ENCODE peak calls at places on chromosome 10, in ten cellular contexts. V is NCI-H1694; W is activated CD8-positive, alpha-beta T cell treated with anti-CD3 and anti-CD28 coated beads for 36 hours; H is hepatic stellate cell; Y is endodermal cell; F is HS-5; B is HFFc6; I is T-helper 2 cell; X is stimulated activated CD8-positive, alpha-beta memory T cell treated with anti-CD3 and anti-CD28 coated beads, Interleukin-15, amount 100 ng/mL, for 24 hours; A is NCI-H510A treated with DMSO at 0.1 percent for 48 hours. M is an unnamed sample.

GRCh38 chr10:96690755-96691730 is 29.3 kb downstream of the PIK3AP1 start:
- DNase-seq in V (no peak), I (no peak), B (no peak), H (no peak), F (no peak), Y (no peak), W (peak; percentile 34), A (no peak), X (no peak), M (no peak)

GRCh38 chr10:94006591-94007550 is 13.1 kb downstream of the PLCE1 start:
- DNase-seq in H (no peak), A (peak; percentile 61), V (no peak), Y (peak; percentile 71), F (peak; percentile 88), W (no peak), B (peak; percentile 68), X (no peak), I (no peak), M (no peak)

GRCh38 chr10:70664702-70665195 is 7.6 kb upstream of the ADAMTS14 start:
- DNase-seq in Y (peak; percentile 20), F (peak; percentile 95), H (peak; percentile 89), I (no peak), X (no peak), W (no peak), V (peak; percentile 48), B (peak; percentile 94), A (peak; percentile 16), M (no peak)

GRCh38 chr10:132886211-132887099 is 55.9 kb downstream of the CFAP46 start:
- DNase-seq in B (no peak), W (peak; percentile 23), F (no peak), V (no peak), H (no peak), A (no peak), I (no peak), X (no peak), Y (no peak), M (no peak)

GRCh38 chr10:18214692-18215563 is 74.7 kb downstream of the CACNB2 start:
- DNase-seq in B (peak; percentile 13), X (no peak), I (no peak), Y (peak; percentile 84), V (no peak), W (peak; percentile 39), H (peak; percentile 21), F (no peak), A (peak; percentile 22), M (no peak)

GRCh38 chr10:123570051-123570897 is 95.9 kb upstream of the GPR26 start:
- DNase-seq in A (no peak), B (no peak), W (no peak), F (no peak), H (no peak), X (no peak), V (no peak), Y (peak; percentile 39), I (no peak), M (no peak)

GRCh38 chr10:71270301-71270777 is 48.7 kb upstream of the SLC29A3 start:
- DNase-seq in Y (peak; percentile 92), B (peak; percentile 65), X (no peak), I (no peak), H (peak; percentile 94), F (no peak), A (peak; percentile 84), W (peak; percentile 71), V (peak; percentile 87), M (peak; percentile 34)

GRCh38 chr10:70683601-70684329 is 11.5 kb downstream of the ADAMTS14 start:
- DNase-seq in B (no peak), W (no peak), Y (no peak), A (no peak), X (no peak), I (no peak), F (no peak), H (no peak), V (no peak), M (no peak)

GRCh38 chr10:77452952-77453564 is 184.6 kb downstream of the KCNMA1 start:
- DNase-seq in X (no peak), F (no peak), W (no peak), V (no peak), B (no peak), I (no peak), A (no peak), H (no peak), Y (no peak), M (no peak)

GRCh38 chr10:29925771-29926345 is 133.5 kb downstream of the JCAD start:
- DNase-seq in Y (no peak), X (no peak), H (no peak), W (no peak), V (no peak), B (no peak), A (no peak), F (no peak), I (no peak), M (no peak)

GRCh38 chr10:124092270-124093075 is 925 bp downstream of the CHST15 start:
- DNase-seq in H (no peak), A (no peak), I (no peak), B (peak; percentile 5), V (no peak), Y (peak; percentile 90), W (peak; percentile 67), F (no peak), X (no peak), M (no peak)

GRCh38 chr10:122551450-122551849 is 9.1 kb upstream of the DMBT1 start:
- DNase-seq in X (no peak), V (no peak), B (no peak), I (peak; percentile 12), H (no peak), Y (peak; percentile 78), W (peak; percentile 79), F (no peak), A (no peak), M (no peak)

GRCh38 chr10:15801641-15802040 is 58.7 kb downstream of the MINDY3 start:
- DNase-seq in X (no peak), F (no peak), A (no peak), I (no peak), H (no peak), V (no peak), W (no peak), B (no peak), Y (no peak), M (no peak)

GRCh38 chr10:124470544-124471449 is 9.2 kb downstream of the LHPP start:
- DNase-seq in F (no peak), I (no peak), V (no peak), X (no peak), B (no peak), Y (peak; percentile 53), W (no peak), A (peak; percentile 12), H (no peak), M (no peak)

GRCh38 chr10:96960872-96961271 is 128.8 kb downstream of the LCOR start:
- DNase-seq in X (no peak), A (no peak), B (peak; percentile 26), W (peak; percentile 28), H (peak; percentile 8), Y (no peak), V (no peak), I (no peak), F (no peak), M (no peak)

GRCh38 chr10:14439451-14440259 is 108.9 kb upstream of the FRMD4A start:
- DNase-seq in H (no peak), V (no peak), F (no peak), I (no peak), Y (no peak), A (no peak), W (no peak), X (no peak), B (no peak), M (no peak)

GRCh38 chr10:62858364-62858763 is 42.2 kb upstream of the EGR2 start:
- DNase-seq in I (no peak), F (no peak), A (no peak), Y (peak; percentile 63), V (no peak), W (no peak), X (no peak), B (no peak), H (no peak), M (no peak)

GRCh38 chr10:96268341-96268909 is 2.9 kb downstream of the BLNK start:
- DNase-seq in Y (no peak), B (no peak), I (no peak), H (no peak), A (no peak), W (no peak), V (no peak), F (no peak), X (no peak), M (no peak)

GRCh38 chr10:91880310-91880709 is 29.0 kb downstream of the FGFBP3 start:
- DNase-seq in A (no peak), F (no peak), B (peak; percentile 11), X (no peak), H (no peak), Y (peak; percentile 68), W (no peak), I (no peak), V (no peak), M (no peak)

GRCh38 chr10:113278664-113279063 is 274.2 kb upstream of the HABP2 start:
- DNase-seq in B (no peak), Y (no peak), F (no peak), X (no peak), I (no peak), V (no peak), A (no peak), H (no peak), W (no peak), M (no peak)

GRCh38 chr10:43957267-43958070 is 308.8 kb upstream of the ZNF32 start:
- DNase-seq in B (no peak), H (no peak), W (no peak), Y (peak; percentile 28), I (no peak), V (no peak), A (no peak), X (no peak), F (no peak), M (no peak)

GRCh38 chr10:124701881-124702656 is 42.1 kb downstream of the FAM53B start:
- DNase-seq in I (no peak), F (no peak), W (peak; percentile 58), Y (no peak), A (no peak), X (no peak), B (no peak), H (no peak), V (no peak), M (no peak)

GRCh38 chr10:58651040-58651439 is 138.4 kb downstream of the BICC1 start:
- DNase-seq in W (no peak), H (no peak), A (no peak), F (no peak), Y (no peak), B (peak; percentile 24), X (no peak), I (no peak), V (no peak), M (no peak)

GRCh38 chr10:88207121-88207546 is 343.7 kb downstream of the PTEN start:
- DNase-seq in X (no peak), W (no peak), B (no peak), F (no peak), V (no peak), I (no peak), A (no peak), H (no peak), Y (no peak), M (no peak)

GRCh38 chr10:73117976-73118743 is 7.9 kb downstream of the NUDT13 start:
- DNase-seq in X (no peak), I (no peak), F (no peak), W (no peak), B (peak; percentile 39), A (no peak), Y (no peak), V (no peak), H (no peak), M (no peak)

GRCh38 chr10:69057951-69058297 is 30.0 kb upstream of the SRGN start:
- DNase-seq in A (no peak), F (peak; percentile 25), H (peak; percentile 66), I (no peak), X (no peak), W (no peak), B (peak; percentile 48), Y (no peak), V (no peak), M (no peak)

GRCh38 chr10:27637601-27638000 is 108.0 kb downstream of the MKX start:
- DNase-seq in X (no peak), I (no peak), B (no peak), V (no peak), H (no peak), W (no peak), Y (no peak), A (no peak), F (no peak), M (no peak)

GRCh38 chr10:26437637-26438461 is at the start of gene APBB1IP:
- DNase-seq in Y (peak; percentile 73), A (no peak), W (peak; percentile 67), X (no peak), I (peak; percentile 16), F (no peak), V (no peak), H (no peak), B (peak; percentile 33), M (no peak)

M was measured in NCI-H446 treated with DMSO at 0.1 percent for 48 hours.